ENCODE peak calls at places on chromosome 3, in eight cellular contexts. Y, F, J, N, M, R, Z and Q are unnamed samples.

GRCh38 chr3:77096966-77097890 is 57.3 kb downstream of the ROBO2 start:
- DNase-seq in Y (no peak), F (no peak), J (no peak), N (no peak), M (no peak), R (no peak), Z (peak), Q (no peak)

GRCh38 chr3:101932326-101933108 is 83.2 kb downstream of the NFKBIZ start:
- DNase-seq in Y (no peak), F (no peak), J (no peak), N (no peak), M (no peak), R (no peak), Z (no peak), Q (no peak)

GRCh38 chr3:69880069-69880640 is 119.4 kb upstream of the SAMMSON start:
- DNase-seq in Y (no peak), F (no peak), J (no peak), N (no peak), M (no peak), R (no peak), Z (no peak), Q (no peak)

GRCh38 chr3:67635257-67635656 is 19.2 kb downstream of the SUCLG2 start:
- DNase-seq in Y (peak), F (no peak), J (peak), N (peak), M (no peak), R (no peak), Z (peak), Q (peak)

GRCh38 chr3:68121291-68121690 is 466.9 kb upstream of the SUCLG2 start:
- DNase-seq in Y (no peak), F (no peak), J (no peak), N (no peak), M (no peak), R (no peak), Z (no peak), Q (no peak)

GRCh38 chr3:45553469-45553974 is 41.0 kb upstream of the LIMD1 start:
- DNase-seq in Y (peak), F (peak), J (peak), N (peak), M (no peak), R (peak), Z (peak), Q (peak)

GRCh38 chr3:132615911-132616310 is 18.8 kb downstream of the ACKR4 start:
- DNase-seq in Y (peak), F (no peak), J (no peak), N (peak), M (no peak), R (no peak), Z (no peak), Q (no peak)

GRCh38 chr3:17836092-17836491 is 93.7 kb upstream of the TBC1D5 start:
- DNase-seq in Y (no peak), F (no peak), J (no peak), N (no peak), M (no peak), R (no peak), Z (no peak), Q (no peak)

GRCh38 chr3:40310690-40311089 is 1.2 kb downstream of the EIF1B start:
- DNase-seq in Y (peak), F (no peak), J (no peak), N (peak), M (no peak), R (no peak), Z (peak), Q (peak)

GRCh38 chr3:172142074-172143059 is 103.0 kb downstream of the FNDC3B start:
- DNase-seq in Y (peak), F (peak), J (peak), N (peak), M (no peak), R (no peak), Z (peak), Q (peak)

GRCh38 chr3:131231710-131232348 is 149.7 kb upstream of the NUDT16 start:
- DNase-seq in Y (no peak), F (no peak), J (peak), N (peak), M (no peak), R (no peak), Z (no peak), Q (peak)

GRCh38 chr3:43346990-43347749 is 60.8 kb downstream of the SNRK start:
- DNase-seq in Y (no peak), F (no peak), J (peak), N (no peak), M (peak), R (no peak), Z (peak), Q (no peak)

GRCh38 chr3:101146946-101147345 is 153.7 kb upstream of the ABI3BP start:
- DNase-seq in Y (peak), F (no peak), J (no peak), N (no peak), M (no peak), R (no peak), Z (no peak), Q (no peak)

GRCh38 chr3:189144645-189145044 is 27.1 kb upstream of the TPRG1 start:
- DNase-seq in Y (peak), F (peak), J (no peak), N (peak), M (peak), R (no peak), Z (peak), Q (peak)

GRCh38 chr3:118505784-118506183 is 528.9 kb downstream of the IGSF11 start:
- DNase-seq in Y (no peak), F (no peak), J (peak), N (no peak), M (no peak), R (no peak), Z (no peak), Q (no peak)

GRCh38 chr3:134373942-134374790 is at the start of gene AMOTL2:
- DNase-seq in Y (peak), F (no peak), J (peak), N (peak), M (peak), R (peak), Z (peak), Q (peak)

GRCh38 chr3:151445283-151446001 is 15.4 kb downstream of the IGSF10 start:
- DNase-seq in Y (peak), F (no peak), J (peak), N (peak), M (no peak), R (no peak), Z (peak), Q (peak)

GRCh38 chr3:143850877-143851276 is 2.6 kb upstream of the SLC9A9 start:
- DNase-seq in Y (no peak), F (no peak), J (no peak), N (peak), M (no peak), R (no peak), Z (no peak), Q (peak)

GRCh38 chr3:46006646-46007045 is 11.0 kb upstream of the FYCO1 start:
- DNase-seq in Y (peak), F (no peak), J (peak), N (peak), M (no peak), R (no peak), Z (peak), Q (peak)

GRCh38 chr3:139173372-139174108 is 128.8 kb upstream of the PRR23C start:
- DNase-seq in Y (peak), F (no peak), J (peak), N (peak), M (no peak), R (no peak), Z (no peak), Q (peak)

GRCh38 chr3:185739264-185739701 is 85.6 kb downstream of the IGF2BP2 start:
- DNase-seq in Y (no peak), F (no peak), J (no peak), N (no peak), M (no peak), R (no peak), Z (no peak), Q (no peak)

GRCh38 chr3:52221563-52222318 is 3.7 kb downstream of the TLR9 start:
- DNase-seq in Y (no peak), F (no peak), J (no peak), N (no peak), M (no peak), R (no peak), Z (no peak), Q (no peak)

GRCh38 chr3:50450135-50450911 is 53.1 kb downstream of the CACNA2D2 start:
- DNase-seq in Y (peak), F (no peak), J (peak), N (peak), M (no peak), R (peak), Z (peak), Q (peak)

GRCh38 chr3:194287977-194288706 is 63.0 kb downstream of the CPN2 start:
- DNase-seq in Y (no peak), F (no peak), J (no peak), N (no peak), M (no peak), R (no peak), Z (no peak), Q (no peak)

GRCh38 chr3:117080899-117081298 is 371.3 kb downstream of the TUSC7 start:
- DNase-seq in Y (no peak), F (no peak), J (no peak), N (no peak), M (no peak), R (no peak), Z (peak), Q (no peak)

GRCh38 chr3:194736896-194737600 is 51.4 kb downstream of the FAM43A start:
- DNase-seq in Y (no peak), F (peak), J (no peak), N (no peak), M (no peak), R (no peak), Z (no peak), Q (no peak)

DNA sequence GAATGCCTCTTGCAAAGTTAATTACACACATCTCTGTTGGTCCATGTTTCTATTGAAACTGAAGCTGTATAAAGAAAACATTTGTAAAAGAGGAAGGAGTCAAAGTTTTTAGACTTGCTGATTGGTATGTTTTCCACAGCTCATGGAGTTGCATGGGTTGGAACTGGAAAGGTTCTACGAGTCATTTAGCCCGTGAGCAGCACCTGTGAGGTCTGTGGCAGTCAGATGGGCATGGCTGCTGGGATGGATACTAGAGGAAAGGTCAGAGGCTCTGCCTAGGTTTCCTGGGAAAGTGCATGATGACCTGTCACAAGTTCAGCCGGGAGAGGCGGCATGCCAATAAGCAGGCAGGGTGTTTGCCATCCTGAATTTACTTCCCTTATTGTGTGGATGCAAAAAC is 155.4 kb downstream of the CACNA1D start:
- DNase-seq in Y (no peak), F (no peak), J (no peak), N (no peak), M (no peak), R (no peak), Z (no peak), Q (no peak)
- H3K4me3 ChIP-seq in Y (no peak), F (no peak), J (no peak), N (no peak), M (no peak), R (no peak), Z (no peak), Q (no peak)

GRCh38 chr3:9915252-9916141 is 1.4 kb upstream of the IL17RC start:
- DNase-seq in Y (peak), F (no peak), J (peak), N (peak), M (no peak), R (peak), Z (peak), Q (peak)
- H3K4me3 ChIP-seq in Y (peak), F (no peak), J (peak), N (peak), M (peak), R (peak), Z (peak), Q (peak)

GRCh38 chr3:64685331-64685799 is 2.4 kb downstream of the ADAMTS9 start:
- DNase-seq in Y (peak), F (no peak), J (peak), N (peak), M (no peak), R (peak), Z (peak), Q (peak)

GRCh38 chr3:64685800-64686445 is 1.9 kb downstream of the ADAMTS9 start:
- DNase-seq in Y (peak), F (no peak), J (peak), N (peak), M (no peak), R (peak), Z (peak), Q (peak)

GRCh38 chr3:64687381-64687780 is 419 bp downstream of the ADAMTS9 start:
- DNase-seq in Y (no peak), F (no peak), J (no peak), N (no peak), M (no peak), R (no peak), Z (no peak), Q (no peak)

GRCh38 chr3:64687781-64688515 is at the start of gene ADAMTS9:
- DNase-seq in Y (peak), F (no peak), J (peak), N (peak), M (no peak), R (peak), Z (peak), Q (peak)

GRCh38 chr3:64686446-64686908 is 1.3 kb downstream of the ADAMTS9 start:
- DNase-seq in Y (peak), F (no peak), J (peak), N (peak), M (no peak), R (peak), Z (peak), Q (peak)
- H3K4me3 ChIP-seq in Y (peak), F (no peak), J (peak), N (peak), M (no peak), R (peak), Z (peak), Q (peak)

GRCh38 chr3:10305331-10305902 is 12.7 kb upstream of the GHRL start:
- DNase-seq in Y (no peak), F (no peak), J (no peak), N (no peak), M (no peak), R (no peak), Z (no peak), Q (no peak)
- H3K4me3 ChIP-seq in Y (no peak), F (no peak), J (no peak), N (no peak), M (no peak), R (no peak), Z (no peak), Q (no peak)

GRCh38 chr3:47010050-47010712 is 30.7 kb downstream of the NBEAL2 start:
- DNase-seq in Y (no peak), F (no peak), J (no peak), N (peak), M (no peak), R (peak), Z (no peak), Q (no peak)
- H3K4me3 ChIP-seq in Y (peak), F (no peak), J (peak), N (peak), M (no peak), R (peak), Z (no peak), Q (peak)

DNA sequence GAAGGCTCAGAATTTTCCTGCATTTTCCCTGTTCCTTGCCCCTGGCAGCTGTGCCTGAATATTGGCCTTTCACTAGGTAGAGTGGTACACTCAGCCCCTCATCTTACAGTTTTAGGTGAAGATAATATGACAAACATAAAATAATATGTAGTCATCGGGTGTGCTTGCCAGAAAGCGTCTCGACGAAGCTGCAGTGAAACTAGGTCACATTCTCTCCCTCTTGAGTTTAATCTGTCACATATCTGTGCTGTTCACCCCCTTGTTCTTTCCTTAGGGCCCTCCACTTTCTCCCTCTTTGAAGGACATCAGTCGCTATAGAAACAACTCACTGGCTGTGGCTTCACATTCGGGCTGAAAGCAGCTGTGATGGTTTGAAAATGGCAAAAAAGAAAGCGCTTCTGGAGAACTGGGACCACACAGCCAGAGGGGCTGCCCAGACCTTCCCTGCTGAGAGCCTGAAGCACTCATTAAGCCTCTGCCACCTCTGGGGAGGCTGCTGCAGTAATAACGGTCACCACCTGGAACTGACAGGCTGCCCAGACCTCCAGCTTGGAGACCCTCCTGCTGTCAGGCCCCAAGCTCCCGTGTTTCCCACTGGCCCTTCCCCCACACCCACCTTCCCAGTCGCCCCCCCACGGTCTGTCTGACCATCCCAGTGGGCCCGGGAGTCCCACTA is 50.3 kb downstream of the ABTB1 start:
- DNase-seq in Y (no peak), F (no peak), J (no peak), N (no peak), M (no peak), R (peak), Z (peak), Q (peak)
- H3K4me3 ChIP-seq in Y (no peak), F (no peak), J (no peak), N (no peak), M (no peak), R (no peak), Z (no peak), Q (no peak)